ENCODE peak calls at places on chromosomes 16 and 17, in six cellular contexts. One of them, this sample, is unnamed.

GRCh38 chr17:76159157-76159556 is 18.1 kb upstream of the FOXJ1 start:
- DNase-seq in CD8-positive, alpha-beta T cell: no peak
- DNase-seq in right lobe of liver: no peak
- DNase-seq in ascending aorta: no peak
- DNase-seq in left ventricle myocardium inferior: no peak
- DNase-seq in A549: no peak
- DNase-seq in this sample: no peak

GRCh38 chr16:53775106-53775820 is 71.3 kb downstream of the FTO start:
- DNase-seq in left ventricle myocardium inferior: no peak
- DNase-seq in A549: no peak
- DNase-seq in right lobe of liver: no peak
- DNase-seq in ascending aorta: no peak
- DNase-seq in CD8-positive, alpha-beta T cell: no peak
- DNase-seq in this sample: no peak

GRCh38 chr16:468072-468821 is 42.8 kb downstream of the RAB11FIP3 start:
- DNase-seq in ascending aorta: no peak
- DNase-seq in left ventricle myocardium inferior: no peak
- DNase-seq in right lobe of liver: peak
- DNase-seq in CD8-positive, alpha-beta T cell: no peak
- DNase-seq in A549: no peak
- DNase-seq in this sample: no peak

GRCh38 chr17:22102177-22102576 is 409.9 kb downstream of the KCNJ18 start:
- DNase-seq in CD8-positive, alpha-beta T cell: no peak
- DNase-seq in right lobe of liver: no peak
- DNase-seq in ascending aorta: no peak
- DNase-seq in left ventricle myocardium inferior: no peak
- DNase-seq in A549: no peak
- DNase-seq in this sample: no peak

GRCh38 chr16:27965801-27966200 is 97.7 kb downstream of the GSG1L start:
- DNase-seq in A549: no peak
- DNase-seq in left ventricle myocardium inferior: no peak
- DNase-seq in CD8-positive, alpha-beta T cell: no peak
- DNase-seq in right lobe of liver: no peak
- DNase-seq in ascending aorta: peak
- DNase-seq in this sample: no peak

GRCh38 chr17:11986939-11987329 is 10.3 kb downstream of the ZNF18 start:
- DNase-seq in A549: peak
- DNase-seq in ascending aorta: no peak
- DNase-seq in CD8-positive, alpha-beta T cell: no peak
- DNase-seq in left ventricle myocardium inferior: no peak
- DNase-seq in right lobe of liver: no peak
- DNase-seq in this sample: no peak

GRCh38 chr17:78766743-78767294 is 15.3 kb downstream of the CYTH1 start:
- DNase-seq in ascending aorta: no peak
- DNase-seq in A549: no peak
- DNase-seq in left ventricle myocardium inferior: no peak
- DNase-seq in CD8-positive, alpha-beta T cell: no peak
- DNase-seq in right lobe of liver: no peak
- DNase-seq in this sample: no peak

GRCh38 chr16:1007284-1007850 is 25.8 kb downstream of the SOX8 start:
- DNase-seq in ascending aorta: no peak
- DNase-seq in right lobe of liver: no peak
- DNase-seq in left ventricle myocardium inferior: no peak
- DNase-seq in A549: peak
- DNase-seq in CD8-positive, alpha-beta T cell: no peak
- DNase-seq in this sample: no peak

GRCh38 chr16:78505544-78506371 is 406.3 kb downstream of the WWOX start:
- DNase-seq in left ventricle myocardium inferior: peak
- DNase-seq in CD8-positive, alpha-beta T cell: no peak
- DNase-seq in right lobe of liver: peak
- DNase-seq in ascending aorta: peak
- DNase-seq in A549: no peak
- DNase-seq in this sample: peak

GRCh38 chr16:4385789-4386451 is 14.3 kb downstream of the VASN start:
- DNase-seq in right lobe of liver: peak
- DNase-seq in ascending aorta: peak
- DNase-seq in A549: no peak
- DNase-seq in left ventricle myocardium inferior: no peak
- DNase-seq in CD8-positive, alpha-beta T cell: no peak
- DNase-seq in this sample: no peak

GRCh38 chr17:31494259-31495048 is 103.0 kb downstream of the RAB11FIP4 start:
- DNase-seq in right lobe of liver: no peak
- DNase-seq in left ventricle myocardium inferior: no peak
- DNase-seq in CD8-positive, alpha-beta T cell: peak
- DNase-seq in A549: no peak
- DNase-seq in ascending aorta: no peak
- DNase-seq in this sample: no peak

GRCh38 chr17:39754958-39755549 is 17.3 kb downstream of the GRB7 start:
- DNase-seq in CD8-positive, alpha-beta T cell: no peak
- DNase-seq in right lobe of liver: no peak
- DNase-seq in left ventricle myocardium inferior: no peak
- DNase-seq in ascending aorta: no peak
- DNase-seq in A549: no peak
- DNase-seq in this sample: no peak

GRCh38 chr16:4409081-4409932 is 7.1 kb downstream of the CORO7 start:
- DNase-seq in right lobe of liver: no peak
- DNase-seq in left ventricle myocardium inferior: no peak
- DNase-seq in CD8-positive, alpha-beta T cell: no peak
- DNase-seq in ascending aorta: no peak
- DNase-seq in A549: peak
- DNase-seq in this sample: no peak

GRCh38 chr17:6361733-6362132 is 73.2 kb downstream of the AIPL1 start:
- DNase-seq in CD8-positive, alpha-beta T cell: no peak
- DNase-seq in right lobe of liver: no peak
- DNase-seq in ascending aorta: no peak
- DNase-seq in left ventricle myocardium inferior: no peak
- DNase-seq in A549: peak
- DNase-seq in this sample: no peak

GRCh38 chr17:81134064-81134781 is 31.1 kb upstream of the PVALEF start:
- DNase-seq in CD8-positive, alpha-beta T cell: no peak
- DNase-seq in ascending aorta: no peak
- DNase-seq in right lobe of liver: no peak
- DNase-seq in A549: no peak
- DNase-seq in left ventricle myocardium inferior: no peak
- DNase-seq in this sample: no peak

GRCh38 chr17:81422776-81423697 is 27.8 kb downstream of the BAHCC1 start:
- DNase-seq in CD8-positive, alpha-beta T cell: no peak
- DNase-seq in A549: peak
- DNase-seq in ascending aorta: peak
- DNase-seq in left ventricle myocardium inferior: peak
- DNase-seq in right lobe of liver: peak
- DNase-seq in this sample: no peak

GRCh38 chr17:76886395-76886794 is 18.2 kb downstream of the MGAT5B start:
- DNase-seq in A549: no peak
- DNase-seq in CD8-positive, alpha-beta T cell: no peak
- DNase-seq in ascending aorta: no peak
- DNase-seq in left ventricle myocardium inferior: no peak
- DNase-seq in right lobe of liver: no peak
- DNase-seq in this sample: no peak

GRCh38 chr17:17380156-17380925 is 77.2 kb downstream of the NT5M start:
- DNase-seq in CD8-positive, alpha-beta T cell: no peak
- DNase-seq in ascending aorta: no peak
- DNase-seq in right lobe of liver: no peak
- DNase-seq in left ventricle myocardium inferior: no peak
- DNase-seq in A549: no peak
- DNase-seq in this sample: no peak

GRCh38 chr17:61904094-61904710 is 23.6 kb downstream of the INTS2 start:
- DNase-seq in A549: no peak
- DNase-seq in ascending aorta: no peak
- DNase-seq in CD8-positive, alpha-beta T cell: no peak
- DNase-seq in right lobe of liver: no peak
- DNase-seq in left ventricle myocardium inferior: no peak
- DNase-seq in this sample: no peak

GRCh38 chr16:57920891-57921240 is 50.1 kb downstream of the CNGB1 start:
- DNase-seq in right lobe of liver: no peak
- DNase-seq in ascending aorta: no peak
- DNase-seq in CD8-positive, alpha-beta T cell: no peak
- DNase-seq in A549: no peak
- DNase-seq in left ventricle myocardium inferior: no peak
- DNase-seq in this sample: no peak

GRCh38 chr17:77365584-77366186 is 224.9 kb downstream of the SEC14L1 start:
- DNase-seq in ascending aorta: peak
- DNase-seq in A549: peak
- DNase-seq in CD8-positive, alpha-beta T cell: no peak
- DNase-seq in left ventricle myocardium inferior: peak
- DNase-seq in right lobe of liver: no peak
- DNase-seq in this sample: no peak

GRCh38 chr17:33753452-33753851 is 460.4 kb upstream of the ASIC2 start:
- DNase-seq in CD8-positive, alpha-beta T cell: no peak
- DNase-seq in ascending aorta: no peak
- DNase-seq in right lobe of liver: no peak
- DNase-seq in left ventricle myocardium inferior: no peak
- DNase-seq in A549: no peak
- DNase-seq in this sample: no peak

GRCh38 chr17:49438885-49439284 is 24.2 kb upstream of the PHB1 start:
- DNase-seq in right lobe of liver: no peak
- DNase-seq in A549: no peak
- DNase-seq in ascending aorta: no peak
- DNase-seq in CD8-positive, alpha-beta T cell: no peak
- DNase-seq in left ventricle myocardium inferior: no peak
- DNase-seq in this sample: no peak
- H3K27ac ChIP-seq in right lobe of liver: no peak
- H3K27ac ChIP-seq in A549: no peak
- H3K27ac ChIP-seq in ascending aorta: no peak
- H3K27ac ChIP-seq in CD8-positive, alpha-beta T cell: no peak
- H3K27ac ChIP-seq in left ventricle myocardium inferior: no peak
- H3K27ac ChIP-seq in this sample: no peak

DNA sequence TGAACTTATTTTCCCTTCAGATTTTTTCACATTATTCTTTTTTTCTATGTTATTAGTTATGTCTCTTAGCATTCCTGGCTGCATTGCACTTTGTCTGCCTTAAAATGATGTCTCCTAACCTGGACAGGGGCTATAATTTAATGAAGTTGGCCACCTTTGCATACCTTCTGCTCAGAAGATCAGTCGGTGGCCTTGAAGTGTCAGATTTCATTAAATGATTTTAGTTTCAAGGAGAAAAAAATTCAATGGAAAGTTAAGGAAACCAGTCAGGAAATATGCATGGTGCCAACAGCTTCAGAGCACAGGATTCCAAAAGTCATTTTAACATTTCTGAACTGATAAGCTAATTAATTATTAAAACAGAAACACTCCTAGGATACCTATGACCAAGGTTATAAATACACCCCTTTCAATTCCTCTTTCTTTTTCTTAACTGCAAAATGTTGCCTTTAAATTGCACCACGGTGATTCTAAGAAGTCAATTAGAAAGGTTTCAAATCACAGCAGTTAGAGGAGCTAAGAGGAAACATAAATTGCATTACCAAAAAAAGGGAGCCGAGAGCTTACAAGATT is 533.4 kb downstream of the KCNJ2 start:
- DNase-seq in A549: no peak
- DNase-seq in right lobe of liver: no peak
- DNase-seq in left ventricle myocardium inferior: no peak
- DNase-seq in ascending aorta: no peak
- DNase-seq in CD8-positive, alpha-beta T cell: no peak
- DNase-seq in this sample: no peak
- H3K27ac ChIP-seq in A549: no peak
- H3K27ac ChIP-seq in right lobe of liver: no peak
- H3K27ac ChIP-seq in left ventricle myocardium inferior: no peak
- H3K27ac ChIP-seq in ascending aorta: no peak
- H3K27ac ChIP-seq in CD8-positive, alpha-beta T cell: no peak
- H3K27ac ChIP-seq in this sample: no peak

DNA sequence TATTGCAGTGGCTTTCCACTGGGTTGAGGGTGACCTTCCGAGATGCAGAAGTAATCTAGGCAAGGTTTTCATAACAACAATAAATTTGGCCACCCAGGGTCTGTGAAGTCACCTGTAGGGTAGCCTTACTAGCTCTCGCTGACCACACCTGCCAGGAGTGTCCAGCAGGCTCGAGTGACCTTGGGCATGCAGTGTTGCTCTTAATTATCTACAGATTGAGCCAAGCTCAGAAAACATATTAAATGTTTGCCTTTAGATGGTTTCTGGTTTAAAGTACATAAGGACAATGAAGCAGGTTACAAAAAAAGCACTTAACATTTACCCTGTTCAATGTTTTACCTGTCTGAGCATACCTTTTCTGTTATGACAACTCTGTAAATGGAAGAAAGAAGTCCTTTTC is 1.8 kb downstream of the TBC1D24 start:
- DNase-seq in A549: no peak
- DNase-seq in CD8-positive, alpha-beta T cell: no peak
- DNase-seq in left ventricle myocardium inferior: no peak
- DNase-seq in right lobe of liver: no peak
- DNase-seq in ascending aorta: no peak
- DNase-seq in this sample: no peak
- H3K27ac ChIP-seq in A549: no peak
- H3K27ac ChIP-seq in CD8-positive, alpha-beta T cell: no peak
- H3K27ac ChIP-seq in left ventricle myocardium inferior: no peak
- H3K27ac ChIP-seq in right lobe of liver: no peak
- H3K27ac ChIP-seq in ascending aorta: no peak
- H3K27ac ChIP-seq in this sample: no peak

GRCh38 chr17:48588074-48588415 is 2.0 kb downstream of the HOXB3 start:
- DNase-seq in A549: no peak
- DNase-seq in ascending aorta: no peak
- DNase-seq in right lobe of liver: no peak
- DNase-seq in CD8-positive, alpha-beta T cell: no peak
- DNase-seq in left ventricle myocardium inferior: no peak
- DNase-seq in this sample: no peak

GRCh38 chr17:48586355-48586924 is 3.6 kb downstream of the HOXB3 start:
- DNase-seq in ascending aorta: no peak
- DNase-seq in right lobe of liver: peak
- DNase-seq in left ventricle myocardium inferior: no peak
- DNase-seq in CD8-positive, alpha-beta T cell: no peak
- DNase-seq in A549: no peak
- DNase-seq in this sample: no peak

GRCh38 chr17:48589060-48589830 is 796 bp downstream of the HOXB3 start:
- DNase-seq in left ventricle myocardium inferior: no peak
- DNase-seq in ascending aorta: no peak
- DNase-seq in right lobe of liver: no peak
- DNase-seq in CD8-positive, alpha-beta T cell: no peak
- DNase-seq in A549: no peak
- DNase-seq in this sample: no peak

GRCh38 chr17:48588519-48588918 is 1.5 kb downstream of the HOXB3 start:
- DNase-seq in ascending aorta: no peak
- DNase-seq in right lobe of liver: no peak
- DNase-seq in left ventricle myocardium inferior: no peak
- DNase-seq in CD8-positive, alpha-beta T cell: no peak
- DNase-seq in A549: no peak
- DNase-seq in this sample: no peak

DNA sequence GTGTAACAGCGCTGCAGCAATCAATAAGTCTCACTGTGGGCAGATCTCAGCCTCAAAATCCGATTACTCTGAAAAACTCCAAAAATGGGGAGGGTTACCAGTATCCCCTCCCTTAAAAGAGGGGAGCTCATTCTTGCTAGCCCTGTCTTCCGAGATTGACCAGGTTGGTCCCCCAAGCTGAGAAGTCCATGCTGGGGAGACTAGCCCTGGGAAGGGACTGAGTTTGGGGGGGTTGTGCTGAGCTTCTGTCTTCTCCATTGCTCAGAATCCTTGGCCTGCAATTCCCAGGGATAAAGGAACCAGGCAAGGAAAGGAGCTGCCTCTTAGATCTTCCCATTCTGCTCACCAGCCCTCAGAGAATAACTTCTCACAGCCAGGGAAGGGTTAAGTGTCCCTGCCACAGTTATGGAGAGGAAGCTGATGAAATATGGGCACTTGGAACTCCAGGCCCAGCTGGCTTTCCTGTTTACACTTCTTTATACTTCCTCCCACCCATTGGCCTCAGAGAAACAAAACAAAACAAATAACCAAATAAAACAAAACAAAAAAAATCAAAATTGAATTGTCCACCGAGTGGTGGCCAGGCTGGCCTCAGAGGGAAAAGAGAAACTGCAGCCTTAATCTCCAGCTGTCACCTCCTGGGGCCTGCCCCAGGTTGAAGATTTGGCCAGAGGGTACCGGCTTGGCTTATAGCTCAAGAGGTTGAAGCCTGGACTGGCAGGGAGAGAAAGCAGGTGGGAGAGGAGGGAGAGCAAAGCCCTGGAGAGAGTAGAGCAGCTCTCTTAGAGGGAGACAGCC is 2.6 kb downstream of the HOXB3 start:
- DNase-seq in ascending aorta: no peak
- DNase-seq in CD8-positive, alpha-beta T cell: no peak
- DNase-seq in A549: no peak
- DNase-seq in right lobe of liver: no peak
- DNase-seq in left ventricle myocardium inferior: no peak
- DNase-seq in this sample: no peak
- H3K27ac ChIP-seq in ascending aorta: peak
- H3K27ac ChIP-seq in CD8-positive, alpha-beta T cell: no peak
- H3K27ac ChIP-seq in A549: peak
- H3K27ac ChIP-seq in right lobe of liver: no peak
- H3K27ac ChIP-seq in left ventricle myocardium inferior: no peak
- H3K27ac ChIP-seq in this sample: no peak

This sample was measured in caudate nucleus.